ENCODE peak calls at places on chromosomes 2 and 18, in six cellular contexts. H, R, T, O, N and Z are unnamed samples.

GRCh38 chr2:45396671-45397070 is 214.4 kb downstream of the SRBD1 start:
- DNase-seq in R (no peak), H (no peak), O (no peak), T (no peak), N (no peak), Z (no peak)

GRCh38 chr2:212970132-212970531 is 181.3 kb downstream of the IKZF2 start:
- DNase-seq in H (no peak), R (no peak), O (no peak), T (no peak), N (no peak), Z (no peak)

GRCh38 chr2:64854773-64855237 is 134.4 kb upstream of the SLC1A4 start:
- DNase-seq in H (no peak), N (no peak), T (peak; percentile 83), R (peak; percentile 65), O (no peak), Z (no peak)

GRCh38 chr2:120805590-120805989 is 69.9 kb downstream of the GLI2 start:
- DNase-seq in O (no peak), H (no peak), R (no peak), T (no peak), N (no peak), Z (no peak)

GRCh38 chr2:83615491-83615890 is 843.6 kb downstream of the SUCLG1 start:
- DNase-seq in N (no peak), R (no peak), H (no peak), O (no peak), T (no peak), Z (no peak)

GRCh38 chr2:146804288-146804687 is 1040.5 kb upstream of the ACVR2A start:
- DNase-seq in H (no peak), T (no peak), R (no peak), O (no peak), N (no peak), Z (no peak)

GRCh38 chr2:67871696-67872320 is 191.0 kb downstream of the C1D start:
- DNase-seq in O (no peak), R (no peak), T (no peak), H (no peak), N (no peak), Z (no peak)

GRCh38 chr18:45777393-45777792 is 48.1 kb upstream of the SIGLEC15 start:
- DNase-seq in R (no peak), T (no peak), O (no peak), H (no peak), N (no peak), Z (no peak)

GRCh38 chr18:79405781-79406575 is 10.2 kb downstream of the NFATC1 start:
- DNase-seq in R (peak; percentile 79), O (peak; percentile 70), N (peak; percentile 46), H (peak; percentile 92), T (no peak), Z (peak; percentile 60)

GRCh38 chr2:226427538-226428307 is 371.9 kb downstream of the IRS1 start:
- DNase-seq in R (no peak), H (no peak), N (no peak), O (no peak), T (no peak), Z (no peak)

GRCh38 chr2:220531216-220531615 is 903.8 kb downstream of the SLC4A3 start:
- DNase-seq in O (no peak), R (no peak), T (no peak), H (no peak), N (no peak), Z (no peak)

GRCh38 chr2:201696151-201696659 is 2.2 kb downstream of the MPP4 start:
- DNase-seq in N (no peak), O (no peak), T (no peak), R (no peak), H (no peak), Z (no peak)

GRCh38 chr2:233468047-233468745 is 98.4 kb downstream of the USP40 start:
- DNase-seq in R (peak; percentile 27), T (no peak), H (no peak), O (no peak), N (peak; percentile 40), Z (no peak)

GRCh38 chr18:2331496-2331895 is 239.8 kb downstream of the METTL4 start:
- DNase-seq in N (no peak), O (no peak), T (no peak), H (no peak), R (no peak), Z (no peak)

GRCh38 chr2:181780159-181781081 is 100.1 kb upstream of the NEUROD1 start:
- DNase-seq in T (peak; percentile 69), H (no peak), N (no peak), O (no peak), R (no peak), Z (no peak)

GRCh38 chr2:16281451-16282330 is 341.3 kb downstream of the MYCN start:
- DNase-seq in T (no peak), R (no peak), O (peak; percentile 37), H (no peak), N (peak; percentile 45), Z (no peak)

GRCh38 chr2:15560404-15560987 is 638 bp downstream of the NBAS start:
- DNase-seq in H (no peak), T (no peak), N (peak; percentile 43), R (no peak), O (peak; percentile 18), Z (no peak)

GRCh38 chr2:125516496-125517109 is 1139.4 kb upstream of the GYPC start:
- DNase-seq in R (no peak), O (peak; percentile 51), H (no peak), T (no peak), N (no peak), Z (no peak)

DNA sequence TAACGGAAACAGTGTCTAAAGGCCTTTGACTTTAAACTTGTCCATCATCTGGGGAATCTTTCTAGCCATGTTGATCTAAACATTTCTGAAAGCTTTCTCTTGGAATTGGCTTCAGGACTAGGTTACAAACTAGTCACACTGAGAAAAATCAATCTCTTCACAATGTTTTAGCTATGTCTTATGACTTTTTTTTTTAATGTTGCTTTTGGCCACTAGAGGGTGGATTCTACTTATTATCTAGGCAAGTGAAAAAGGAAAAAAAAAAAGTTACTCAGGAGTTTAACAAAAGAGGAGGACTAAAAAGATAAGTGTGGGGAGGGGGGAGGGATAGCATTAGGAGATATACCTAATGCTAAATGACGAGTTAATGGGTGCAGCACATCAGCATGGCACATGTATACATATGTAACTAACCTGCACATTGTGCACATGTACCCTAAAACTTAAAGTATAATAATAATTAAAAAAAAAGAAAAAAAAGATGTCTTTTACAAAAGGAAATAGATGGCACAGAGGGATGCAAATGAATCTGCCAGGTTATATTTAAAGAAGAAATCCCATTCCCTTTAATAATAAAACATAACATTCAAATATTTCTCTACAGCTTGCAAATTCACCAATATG is 160.4 kb upstream of the PID1 start:
- DNase-seq in O (peak; percentile 25), N (no peak), T (no peak), R (no peak), H (no peak), Z (no peak)
- TF ChIP-seq CTCF in O (peak; percentile 32), N (peak; percentile 61), T (peak; percentile 44), R (peak; percentile 56), H (no peak), Z (peak; percentile 24)

GRCh38 chr2:74553892-74554820 is at the start of the genes DOK1 and LOXL3:
- DNase-seq in N (peak; percentile 77), H (peak; percentile 94), O (peak; percentile 89), R (peak; percentile 93), T (peak; percentile 94), Z (no peak)

GRCh38 chr2:74555610-74556103 is 1.1 kb downstream of the DOK1 start:
- DNase-seq in R (peak; percentile 56), T (peak; percentile 71), H (peak; percentile 60), N (no peak), O (no peak), Z (no peak)

GRCh38 chr2:74556159-74556558 is 1.6 kb downstream of the DOK1 start:
- DNase-seq in T (no peak), H (peak; percentile 51), O (no peak), R (no peak), N (no peak), Z (no peak)

GRCh38 chr2:74552914-74553811 is 579 bp downstream of the LOXL3 start:
- DNase-seq in T (peak; percentile 75), H (peak; percentile 61), N (no peak), O (peak; percentile 74), R (peak; percentile 59), Z (no peak)

DNA sequence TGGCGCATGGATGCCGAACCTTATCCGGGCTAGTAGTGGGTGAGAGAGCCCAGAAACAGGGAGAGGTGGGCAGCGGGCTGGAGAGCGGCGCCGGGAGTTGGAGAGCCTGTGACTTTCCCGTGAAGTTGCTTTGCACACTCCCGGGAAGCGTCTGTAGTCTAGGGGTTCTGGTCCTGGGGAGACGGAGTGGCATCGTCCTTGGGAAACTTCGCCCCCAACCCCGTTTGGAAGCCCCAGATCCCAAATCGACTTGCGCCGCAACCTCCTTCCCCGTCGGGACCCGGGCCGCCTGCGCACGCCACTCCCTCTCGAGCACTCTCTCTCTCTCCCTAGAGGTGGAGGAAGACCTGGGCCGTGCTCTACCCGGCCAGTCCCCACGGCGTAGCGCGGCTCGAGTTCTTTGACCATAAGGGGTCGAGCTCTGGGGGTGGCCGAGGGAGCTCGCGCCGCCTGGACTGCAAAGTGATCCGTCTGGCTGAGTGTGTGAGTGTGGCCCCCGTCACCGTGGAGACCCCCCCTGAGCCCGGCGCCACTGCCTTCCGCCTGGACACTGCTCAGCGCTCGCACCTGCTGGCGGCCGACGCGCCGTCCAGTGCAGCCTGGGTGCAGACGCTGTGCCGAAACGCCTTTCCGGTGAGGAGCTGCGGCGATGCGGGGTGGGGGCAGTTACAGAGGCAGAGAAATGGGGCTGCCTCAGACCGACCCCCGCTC is 456 bp downstream of the DOK1 start:
- DNase-seq in T (peak; percentile 82), R (peak; percentile 55), O (peak; percentile 68), N (no peak), H (peak; percentile 82), Z (no peak)
- H3K4me3 ChIP-seq in T (peak overlapping the region; percentile 71), R (peak overlapping the region; percentile 71), O (peak overlapping the region; percentile 98), N (peak overlapping the region; percentile 77), H (peak overlapping the region; percentile 38), Z (peak overlapping the region; percentile 84)

DNA sequence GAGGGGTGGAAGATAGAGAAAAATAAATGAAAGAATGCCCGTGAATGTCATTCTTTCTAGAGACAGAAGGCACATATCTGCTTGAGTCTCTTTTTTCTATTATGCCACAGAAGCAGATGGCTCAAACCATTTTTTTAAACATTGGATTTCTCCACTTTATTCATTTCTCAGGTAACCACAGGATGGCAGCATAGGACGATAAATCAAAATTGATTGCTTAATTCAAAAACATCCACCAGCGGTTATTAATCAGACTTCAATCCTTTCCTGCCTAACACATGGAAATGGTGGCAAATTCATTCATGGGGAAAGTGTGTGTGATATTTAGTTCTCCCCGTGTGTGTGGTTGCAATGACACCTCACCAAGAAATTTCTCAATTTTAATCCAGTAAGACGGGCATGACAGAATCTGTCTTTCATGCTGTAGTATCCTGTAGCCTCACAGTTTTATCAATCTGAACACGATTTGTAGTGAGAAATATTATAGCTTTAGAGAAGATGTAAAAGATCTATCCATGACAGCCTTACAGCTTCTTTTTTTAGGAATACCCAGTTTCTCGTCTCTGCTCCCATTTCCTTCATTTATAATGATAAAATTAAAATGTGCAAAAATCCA is 72.2 kb downstream of the DSC3 start:
- DNase-seq in N (no peak), R (no peak), H (no peak), T (no peak), O (peak; percentile 43), Z (no peak)
- TF ChIP-seq CTCF in N (peak; percentile 47), R (peak; percentile 40), H (no peak), T (no peak), O (peak; percentile 23), Z (no peak)

DNA sequence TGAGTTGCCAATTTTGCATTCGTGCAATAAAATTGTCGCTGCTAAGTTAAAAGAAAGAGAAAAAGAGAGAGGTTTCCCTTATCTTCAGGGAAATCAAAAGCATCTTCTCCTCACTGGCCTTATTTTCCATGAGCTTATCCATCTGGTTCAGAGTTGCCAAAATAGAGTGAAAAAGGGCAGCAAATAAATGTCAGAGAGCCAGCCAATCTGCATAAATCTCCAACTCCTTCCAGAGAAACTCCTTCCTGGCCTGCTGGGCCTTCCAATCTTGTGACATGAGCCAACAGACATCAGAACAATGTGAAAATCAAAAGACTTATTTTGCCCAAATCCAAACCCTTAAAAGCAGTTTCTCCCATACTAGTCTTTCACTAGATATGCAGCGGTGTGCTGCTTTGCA is 28.4 kb downstream of the PAX3 start:
- DNase-seq in R (no peak), O (no peak), H (no peak), T (no peak), N (no peak), Z (no peak)
- H3K4me3 ChIP-seq in R (no peak overlapping the region), O (no peak overlapping the region), H (no peak overlapping the region), T (no peak overlapping the region), N (no peak overlapping the region), Z (no peak overlapping the region)